ENCODE peak calls at places on chromosomes 16 and 17, in eight cellular contexts. One of them, this sample, is unnamed.

GRCh38 chr17:55053855-55054254 is 85.3 kb downstream of the STXBP4 start:
- DNase-seq in Calu3: no peak
- DNase-seq in left lung: no peak
- DNase-seq in fibroblast of mammary gland: peak
- DNase-seq in H9: no peak
- DNase-seq in endothelial cell: no peak
- DNase-seq in PC-9: no peak
- DNase-seq in IMR-90: peak
- DNase-seq in this sample: no peak

GRCh38 chr16:22663389-22664064 is 150.4 kb upstream of the HS3ST2 start:
- DNase-seq in Calu3: no peak
- DNase-seq in left lung: no peak
- DNase-seq in fibroblast of mammary gland: no peak
- DNase-seq in H9: peak
- DNase-seq in endothelial cell: no peak
- DNase-seq in PC-9: no peak
- DNase-seq in IMR-90: no peak
- DNase-seq in this sample: no peak

GRCh38 chr16:46822270-46822669 is 8.7 kb downstream of the C16orf87 start:
- DNase-seq in Calu3: no peak
- DNase-seq in left lung: no peak
- DNase-seq in fibroblast of mammary gland: peak
- DNase-seq in H9: no peak
- DNase-seq in endothelial cell: no peak
- DNase-seq in PC-9: no peak
- DNase-seq in IMR-90: peak
- DNase-seq in this sample: no peak

GRCh38 chr16:46900464-46901235 is 16.5 kb downstream of the GPT2 start:
- DNase-seq in Calu3: no peak
- DNase-seq in left lung: no peak
- DNase-seq in fibroblast of mammary gland: no peak
- DNase-seq in H9: no peak
- DNase-seq in endothelial cell: no peak
- DNase-seq in PC-9: no peak
- DNase-seq in IMR-90: no peak
- DNase-seq in this sample: no peak

GRCh38 chr16:27767971-27768591 is 218.1 kb downstream of the KATNIP start:
- DNase-seq in Calu3: no peak
- DNase-seq in left lung: no peak
- DNase-seq in fibroblast of mammary gland: no peak
- DNase-seq in H9: no peak
- DNase-seq in endothelial cell: no peak
- DNase-seq in PC-9: no peak
- DNase-seq in IMR-90: no peak
- DNase-seq in this sample: no peak

GRCh38 chr16:87067890-87068289 is 249.3 kb downstream of the C16orf95 start:
- DNase-seq in Calu3: no peak
- DNase-seq in left lung: no peak
- DNase-seq in fibroblast of mammary gland: no peak
- DNase-seq in H9: no peak
- DNase-seq in endothelial cell: no peak
- DNase-seq in PC-9: no peak
- DNase-seq in IMR-90: no peak
- DNase-seq in this sample: no peak

GRCh38 chr16:58563235-58563634 is 47.9 kb downstream of the SETD6 start:
- DNase-seq in Calu3: no peak
- DNase-seq in left lung: no peak
- DNase-seq in fibroblast of mammary gland: peak
- DNase-seq in H9: no peak
- DNase-seq in endothelial cell: no peak
- DNase-seq in PC-9: no peak
- DNase-seq in IMR-90: peak
- DNase-seq in this sample: no peak

GRCh38 chr16:80047796-80048649 is 447.5 kb upstream of the MAF start:
- DNase-seq in Calu3: no peak
- DNase-seq in left lung: no peak
- DNase-seq in fibroblast of mammary gland: no peak
- DNase-seq in H9: no peak
- DNase-seq in endothelial cell: no peak
- DNase-seq in PC-9: no peak
- DNase-seq in IMR-90: no peak
- DNase-seq in this sample: no peak

GRCh38 chr17:43856141-43856540 is 9.2 kb downstream of the CD300LG start:
- DNase-seq in Calu3: no peak
- DNase-seq in left lung: no peak
- DNase-seq in fibroblast of mammary gland: no peak
- DNase-seq in H9: no peak
- DNase-seq in endothelial cell: no peak
- DNase-seq in PC-9: no peak
- DNase-seq in IMR-90: no peak
- DNase-seq in this sample: no peak

GRCh38 chr17:75308732-75309629 is 19.7 kb upstream of the SLC25A19 start:
- DNase-seq in Calu3: peak
- DNase-seq in left lung: peak
- DNase-seq in fibroblast of mammary gland: no peak
- DNase-seq in H9: no peak
- DNase-seq in endothelial cell: no peak
- DNase-seq in PC-9: peak
- DNase-seq in IMR-90: no peak
- DNase-seq in this sample: no peak

GRCh38 chr17:79843917-79844815 is 4.9 kb upstream of the CBX4 start:
- DNase-seq in Calu3: peak
- DNase-seq in left lung: peak
- DNase-seq in fibroblast of mammary gland: peak
- DNase-seq in H9: peak
- DNase-seq in endothelial cell: peak
- DNase-seq in PC-9: peak
- DNase-seq in IMR-90: peak
- DNase-seq in this sample: no peak

GRCh38 chr17:37118738-37119137 is 170.0 kb downstream of the AATF start:
- DNase-seq in Calu3: no peak
- DNase-seq in left lung: no peak
- DNase-seq in fibroblast of mammary gland: no peak
- DNase-seq in H9: no peak
- DNase-seq in endothelial cell: no peak
- DNase-seq in PC-9: no peak
- DNase-seq in IMR-90: no peak
- DNase-seq in this sample: no peak

GRCh38 chr16:549544-550263 is 10.5 kb upstream of the PRR35 start:
- DNase-seq in Calu3: no peak
- DNase-seq in left lung: no peak
- DNase-seq in fibroblast of mammary gland: no peak
- DNase-seq in H9: peak
- DNase-seq in endothelial cell: no peak
- DNase-seq in PC-9: no peak
- DNase-seq in IMR-90: no peak
- DNase-seq in this sample: no peak
- TF ChIP-seq CTCF in Calu3: peak
- TF ChIP-seq CTCF in left lung: no peak
- TF ChIP-seq CTCF in fibroblast of mammary gland: no peak
- TF ChIP-seq CTCF in H9: peak
- TF ChIP-seq CTCF in endothelial cell: peak
- TF ChIP-seq CTCF in PC-9: no peak
- TF ChIP-seq CTCF in IMR-90: peak
- TF ChIP-seq CTCF in this sample: no peak

GRCh38 chr17:78682363-78682762 is 99.7 kb downstream of the CYTH1 start:
- DNase-seq in Calu3: no peak
- DNase-seq in left lung: no peak
- DNase-seq in fibroblast of mammary gland: no peak
- DNase-seq in H9: peak
- DNase-seq in endothelial cell: no peak
- DNase-seq in PC-9: no peak
- DNase-seq in IMR-90: no peak
- DNase-seq in this sample: no peak

GRCh38 chr17:78683031-78683961 is 98.8 kb downstream of the CYTH1 start:
- DNase-seq in Calu3: no peak
- DNase-seq in left lung: no peak
- DNase-seq in fibroblast of mammary gland: no peak
- DNase-seq in H9: peak
- DNase-seq in endothelial cell: no peak
- DNase-seq in PC-9: no peak
- DNase-seq in IMR-90: no peak
- DNase-seq in this sample: no peak

GRCh38 chr17:78680436-78680835 is 101.6 kb downstream of the CYTH1 start:
- DNase-seq in Calu3: no peak
- DNase-seq in left lung: no peak
- DNase-seq in fibroblast of mammary gland: no peak
- DNase-seq in H9: no peak
- DNase-seq in endothelial cell: no peak
- DNase-seq in PC-9: no peak
- DNase-seq in IMR-90: no peak
- DNase-seq in this sample: no peak

GRCh38 chr17:78687125-78687524 is 94.9 kb downstream of the CYTH1 start:
- DNase-seq in Calu3: no peak
- DNase-seq in left lung: no peak
- DNase-seq in fibroblast of mammary gland: no peak
- DNase-seq in H9: no peak
- DNase-seq in endothelial cell: no peak
- DNase-seq in PC-9: no peak
- DNase-seq in IMR-90: no peak
- DNase-seq in this sample: no peak

DNA sequence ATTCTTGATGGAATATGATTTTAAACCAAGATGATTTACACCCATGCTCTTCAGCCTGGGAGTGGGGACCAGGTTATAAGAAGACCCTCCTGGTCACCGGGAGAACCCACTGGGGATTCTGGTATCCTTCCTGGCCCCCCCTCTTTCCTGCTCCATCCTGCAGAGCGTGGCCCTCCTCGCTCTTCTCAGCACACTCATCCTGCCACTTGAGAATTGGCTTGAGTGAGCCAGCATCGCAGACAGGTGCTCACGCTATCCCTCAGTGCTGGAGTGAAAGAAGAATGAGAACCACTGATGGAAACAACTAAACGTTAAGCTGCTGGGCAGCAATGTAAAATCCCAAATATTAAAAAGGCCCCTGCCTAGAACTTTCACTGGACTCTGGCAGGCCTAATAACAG is 98.0 kb downstream of the CYTH1 start:
- DNase-seq in Calu3: no peak
- DNase-seq in left lung: no peak
- DNase-seq in fibroblast of mammary gland: no peak
- DNase-seq in H9: peak
- DNase-seq in endothelial cell: no peak
- DNase-seq in PC-9: no peak
- DNase-seq in IMR-90: no peak
- DNase-seq in this sample: no peak
- TF ChIP-seq CTCF in Calu3: no peak
- TF ChIP-seq CTCF in left lung: no peak
- TF ChIP-seq CTCF in fibroblast of mammary gland: no peak
- TF ChIP-seq CTCF in H9: no peak
- TF ChIP-seq CTCF in endothelial cell: no peak
- TF ChIP-seq CTCF in PC-9: no peak
- TF ChIP-seq CTCF in IMR-90: no peak
- TF ChIP-seq CTCF in this sample: no peak

GRCh38 chr16:70678121-70678897 is 7.5 kb downstream of the MTSS2 start:
- DNase-seq in Calu3: no peak
- DNase-seq in left lung: peak
- DNase-seq in fibroblast of mammary gland: no peak
- DNase-seq in H9: no peak
- DNase-seq in endothelial cell: no peak
- DNase-seq in PC-9: no peak
- DNase-seq in IMR-90: no peak
- DNase-seq in this sample: no peak

GRCh38 chr16:70679653-70680494 is 6.0 kb downstream of the MTSS2 start:
- DNase-seq in Calu3: no peak
- DNase-seq in left lung: peak
- DNase-seq in fibroblast of mammary gland: no peak
- DNase-seq in H9: peak
- DNase-seq in endothelial cell: peak
- DNase-seq in PC-9: no peak
- DNase-seq in IMR-90: no peak
- DNase-seq in this sample: no peak

GRCh38 chr16:70677499-70678120 is 8.2 kb downstream of the MTSS2 start:
- DNase-seq in Calu3: no peak
- DNase-seq in left lung: peak
- DNase-seq in fibroblast of mammary gland: no peak
- DNase-seq in H9: no peak
- DNase-seq in endothelial cell: no peak
- DNase-seq in PC-9: no peak
- DNase-seq in IMR-90: no peak
- DNase-seq in this sample: no peak

GRCh38 chr16:70680495-70681381 is 5.1 kb downstream of the MTSS2 start:
- DNase-seq in Calu3: no peak
- DNase-seq in left lung: peak
- DNase-seq in fibroblast of mammary gland: no peak
- DNase-seq in H9: no peak
- DNase-seq in endothelial cell: peak
- DNase-seq in PC-9: no peak
- DNase-seq in IMR-90: no peak
- DNase-seq in this sample: no peak

DNA sequence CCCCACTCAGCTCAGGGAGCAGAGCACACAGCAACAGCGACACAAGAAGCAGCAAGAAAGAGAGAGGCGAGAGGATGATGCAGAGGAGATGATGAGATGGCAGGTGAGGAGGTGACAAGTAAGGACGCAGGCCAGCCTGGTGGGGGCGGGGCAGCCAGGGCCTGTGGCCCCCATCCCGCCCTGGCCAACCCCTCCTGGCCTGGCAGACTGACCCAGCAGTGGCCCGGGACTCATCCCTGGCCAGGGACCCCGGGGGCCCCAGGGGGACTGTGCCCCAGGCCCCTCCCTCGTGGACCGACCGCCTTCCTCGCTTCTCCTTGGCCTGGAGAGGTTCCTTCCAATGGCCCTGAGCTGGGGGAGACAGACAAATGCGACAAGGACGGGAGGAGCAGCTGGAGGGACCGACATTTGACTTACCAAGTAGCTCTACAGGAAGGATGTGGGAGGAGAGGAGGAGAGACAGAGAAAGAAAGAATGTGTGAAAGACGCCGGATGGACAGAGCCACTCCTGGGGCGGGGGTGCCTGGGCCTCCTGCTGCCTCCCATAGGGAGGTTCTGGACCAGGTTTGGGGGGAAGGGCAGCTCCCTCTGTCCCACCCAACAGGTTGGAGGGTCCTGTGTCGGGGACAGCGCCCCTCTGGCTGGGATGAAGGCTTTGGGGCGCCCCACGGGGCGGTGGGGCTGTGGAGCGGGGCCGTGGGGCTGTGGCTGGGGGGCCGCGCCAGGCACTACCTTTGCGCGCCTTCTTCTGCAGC is 6.8 kb downstream of the MTSS2 start:
- DNase-seq in Calu3: no peak
- DNase-seq in left lung: peak
- DNase-seq in fibroblast of mammary gland: no peak
- DNase-seq in H9: no peak
- DNase-seq in endothelial cell: no peak
- DNase-seq in PC-9: no peak
- DNase-seq in IMR-90: no peak
- DNase-seq in this sample: no peak
- TF ChIP-seq CTCF in Calu3: no peak
- TF ChIP-seq CTCF in left lung: no peak
- TF ChIP-seq CTCF in fibroblast of mammary gland: no peak
- TF ChIP-seq CTCF in H9: no peak
- TF ChIP-seq CTCF in endothelial cell: no peak
- TF ChIP-seq CTCF in PC-9: no peak
- TF ChIP-seq CTCF in IMR-90: no peak
- TF ChIP-seq CTCF in this sample: no peak

DNA sequence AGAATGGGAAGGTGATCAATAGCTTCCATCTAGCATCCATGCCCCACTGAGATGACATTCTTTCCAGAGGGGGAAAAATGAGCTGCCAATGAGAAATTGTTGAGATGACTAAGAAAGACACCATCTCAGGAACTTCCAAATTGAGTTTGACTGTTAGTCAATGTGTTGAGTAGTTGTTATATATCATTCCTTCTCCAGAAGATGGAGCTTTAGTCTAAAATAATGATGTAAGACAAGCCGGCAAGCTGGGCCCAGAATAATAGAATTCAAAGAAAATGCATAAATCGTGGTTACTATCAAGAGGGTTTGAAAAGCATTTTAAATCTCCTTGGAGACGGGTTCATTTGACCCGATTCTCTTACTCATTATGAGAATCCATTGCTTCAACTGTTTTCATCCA is 71.0 kb upstream of the ATF7IP2 start:
- DNase-seq in Calu3: no peak
- DNase-seq in left lung: no peak
- DNase-seq in fibroblast of mammary gland: peak
- DNase-seq in H9: no peak
- DNase-seq in endothelial cell: no peak
- DNase-seq in PC-9: no peak
- DNase-seq in IMR-90: no peak
- DNase-seq in this sample: no peak
- TF ChIP-seq CTCF in Calu3: no peak
- TF ChIP-seq CTCF in left lung: no peak
- TF ChIP-seq CTCF in fibroblast of mammary gland: no peak
- TF ChIP-seq CTCF in H9: no peak
- TF ChIP-seq CTCF in endothelial cell: no peak
- TF ChIP-seq CTCF in PC-9: no peak
- TF ChIP-seq CTCF in IMR-90: no peak
- TF ChIP-seq CTCF in this sample: no peak